ENCODE peak calls at places on chromosomes 4 and X, in seven cellular contexts. B is activated CD4-positive, alpha-beta T cell treated with anti-CD3 and anti-CD28 coated beads, Interleukin-2, amount 50 U/mL, for 24 hours; H is RPMI7951; M is AML-193; T is right atrium auricular region; X is T follicular helper cell; V is dorsolateral prefrontal cortex. Q is an unnamed sample.

GRCh38 chr4:98181815-98182214 is 38.5 kb upstream of the STPG2 start:
- DNase-seq in B (no peak), H (no peak), M (no peak), T (no peak), X (no peak), V (no peak), Q (peak)

GRCh38 chr4:93183589-93183988 is 645.0 kb upstream of the ATOH1 start:
- DNase-seq in B (no peak), H (no peak), M (no peak), T (no peak), X (no peak), V (no peak), Q (no peak)

GRCh38 chr4:102139132-102139573 is 206.1 kb downstream of the SLC39A8 start:
- DNase-seq in B (no peak), H (no peak), M (no peak), T (no peak), X (no peak), V (no peak), Q (peak)

GRCh38 chrX:39890807-39891206 is 207.0 kb downstream of the BCOR start:
- DNase-seq in B (no peak), H (no peak), M (no peak), T (no peak), X (no peak), V (no peak), Q (no peak)

GRCh38 chrX:141375011-141375730 is 132.9 kb upstream of the SPANXC start:
- DNase-seq in B (no peak), H (no peak), M (no peak), T (no peak), X (no peak), V (no peak), Q (no peak)

GRCh38 chr4:75248770-75249467 is 265.3 kb downstream of the RCHY1 start:
- DNase-seq in B (no peak), H (no peak), M (no peak), T (no peak), X (no peak), V (no peak), Q (peak)

GRCh38 chr4:101191302-101192098 is 155.8 kb downstream of the PPP3CA start:
- DNase-seq in B (no peak), H (peak), M (no peak), T (peak), X (no peak), V (peak), Q (peak)

GRCh38 chr4:21184788-21185187 is 484.5 kb downstream of the PACRGL start:
- DNase-seq in B (no peak), H (no peak), M (no peak), T (no peak), X (no peak), V (no peak), Q (no peak)

GRCh38 chr4:87130482-87130881 is 89.9 kb downstream of the KLHL8 start:
- DNase-seq in B (no peak), H (no peak), M (no peak), T (no peak), X (no peak), V (no peak), Q (no peak)

GRCh38 chr4:173420324-173420752 is 21.4 kb upstream of the SCRG1 start:
- DNase-seq in B (no peak), H (peak), M (peak), T (no peak), X (no peak), V (no peak), Q (peak)

GRCh38 chrX:94288972-94289371 is 615.0 kb downstream of the FAM133A start:
- DNase-seq in B (no peak), H (no peak), M (no peak), T (no peak), X (no peak), V (no peak), Q (no peak)

GRCh38 chrX:120429776-120430535 is 39.1 kb downstream of the LAMP2 start:
- DNase-seq in B (no peak), H (no peak), M (no peak), T (no peak), X (no peak), V (no peak), Q (no peak)

GRCh38 chr4:61511716-61512488 is 311.8 kb downstream of the ADGRL3 start:
- DNase-seq in B (no peak), H (no peak), M (no peak), T (no peak), X (no peak), V (no peak), Q (peak)

GRCh38 chrX:19695884-19696283 is 180.6 kb upstream of the MAP3K15 start:
- DNase-seq in B (no peak), H (no peak), M (no peak), T (no peak), X (no peak), V (no peak), Q (peak)

GRCh38 chr4:181077416-181077815 is 1165.8 kb upstream of the TENM3 start:
- DNase-seq in B (no peak), H (no peak), M (no peak), T (no peak), X (no peak), V (no peak), Q (no peak)

GRCh38 chr4:95606739-95607138 is 58.0 kb upstream of the UNC5C start:
- DNase-seq in B (no peak), H (no peak), M (no peak), T (no peak), X (no peak), V (no peak), Q (peak)

GRCh38 chrX:146615807-146616206 is 193.8 kb upstream of the CXorf51B start:
- DNase-seq in B (no peak), H (no peak), M (no peak), T (no peak), X (no peak), V (no peak), Q (no peak)

GRCh38 chr4:7430368-7430964 is 4.3 kb downstream of the PSAPL1 start:
- DNase-seq in B (no peak), H (no peak), M (no peak), T (no peak), X (no peak), V (peak), Q (no peak)